ENCODE peak calls at places on chromosomes 16 and 17, in eight cellular contexts. A is tibial artery, F is K562, B is cardiac muscle cell, G is stomach, T is OCI-LY7, U is small intestine, J is H9. Q is an unnamed sample.

GRCh38 chr16:87816507-87817100 is 50.8 kb upstream of the KLHDC4 start:
- DNase-seq in T (no peak), B (no peak), G (no peak), A (no peak), F (no peak), J (no peak), U (no peak), Q (no peak)

GRCh38 chr17:64702815-64703214 is 40.7 kb upstream of the SMURF2 start:
- DNase-seq in T (no peak), J (no peak), F (no peak), U (no peak), G (no peak), B (no peak), A (no peak), Q (no peak)

GRCh38 chr17:59372138-59372751 is 40.8 kb downstream of the YPEL2 start:
- DNase-seq in A (peak; percentile 84), U (peak; percentile 45), B (peak; percentile 58), J (no peak), G (peak; percentile 53), F (no peak), T (peak; percentile 71), Q (peak; percentile 50)

GRCh38 chr16:4468972-4469371 is 5.5 kb downstream of the NMRAL1 start:
- DNase-seq in G (no peak), U (no peak), F (no peak), B (no peak), A (no peak), T (no peak), J (no peak), Q (no peak)

GRCh38 chr17:82090549-82091263 is 7.3 kb downstream of the FASN start:
- DNase-seq in U (no peak), T (no peak), J (no peak), A (no peak), G (no peak), B (no peak), F (no peak), Q (no peak)

GRCh38 chr16:72349719-72350118 is 177.8 kb upstream of the PMFBP1 start:
- DNase-seq in B (no peak), T (no peak), G (no peak), F (no peak), U (no peak), A (no peak), J (no peak), Q (no peak)

GRCh38 chr17:80283116-80283852 is 22.6 kb downstream of the RNF213 start:
- DNase-seq in U (no peak), F (no peak), G (no peak), B (no peak), J (no peak), A (no peak), T (peak; percentile 20), Q (no peak)

GRCh38 chr16:48318630-48319029 is 66.6 kb downstream of the SIAH1 start:
- DNase-seq in A (no peak), B (no peak), F (no peak), T (peak; percentile 58), G (no peak), J (peak; percentile 81), U (peak; percentile 17), Q (no peak)

GRCh38 chr16:85943702-85944101 is 44.7 kb downstream of the IRF8 start:
- DNase-seq in J (no peak), F (no peak), B (no peak), T (no peak), U (no peak), G (no peak), A (no peak), Q (no peak)

GRCh38 chr17:41895617-41896016 is 23.1 kb downstream of the ACLY start:
- DNase-seq in T (no peak), U (no peak), F (no peak), J (no peak), A (no peak), B (no peak), G (no peak), Q (no peak)

GRCh38 chr16:89115216-89115949 is 21.7 kb downstream of the ACSF3 start:
- DNase-seq in F (peak; percentile 59), A (peak; percentile 83), U (peak; percentile 60), T (peak; percentile 91), G (peak; percentile 75), B (no peak), J (no peak), Q (no peak)

GRCh38 chr17:36652716-36653115 is 51.3 kb downstream of the MRM1 start:
- DNase-seq in B (no peak), A (no peak), T (no peak), J (no peak), G (no peak), F (no peak), U (peak; percentile 64), Q (peak; percentile 26)

GRCh38 chr17:72446525-72447250 is 325.9 kb downstream of the SOX9 start:
- DNase-seq in U (peak; percentile 87), A (no peak), F (no peak), G (no peak), T (no peak), B (no peak), J (no peak), Q (peak; percentile 59)
- H3K27ac ChIP-seq in U (peak overlapping the region; percentile 63), A (no peak overlapping the region), F (no peak overlapping the region), G (peak overlapping the region; percentile 67), T (no peak overlapping the region), B (no peak overlapping the region), J (no peak overlapping the region), Q (peak overlapping the region; percentile 99)

GRCh38 chr17:28763137-28763799 is 19.5 kb downstream of the TRAF4 start:
- DNase-seq in U (no peak), J (no peak), B (no peak), A (peak; percentile 5), G (no peak), T (no peak), F (no peak), Q (no peak)

GRCh38 chr17:28760987-28761562 is 17.3 kb downstream of the TRAF4 start:
- DNase-seq in G (peak; percentile 87), A (peak; percentile 72), U (peak; percentile 48), B (no peak), J (peak; percentile 94), T (no peak), F (no peak), Q (no peak)

GRCh38 chr17:28760561-28760960 is 16.8 kb downstream of the TRAF4 start:
- DNase-seq in F (no peak), B (no peak), G (no peak), J (peak; percentile 41), A (peak; percentile 31), T (no peak), U (no peak), Q (no peak)

GRCh38 chr17:28765038-28765437 is 21.2 kb downstream of the TRAF4 start:
- DNase-seq in T (no peak), U (no peak), J (no peak), G (peak; percentile 8), A (peak; percentile 12), B (no peak), F (no peak), Q (no peak)

GRCh38 chr17:28763804-28764266 is 20.0 kb downstream of the TRAF4 start:
- DNase-seq in U (peak; percentile 66), A (peak; percentile 81), B (peak; percentile 75), T (peak; percentile 84), J (peak; percentile 66), F (peak; percentile 79), G (peak; percentile 85), Q (peak; percentile 88)
- H3K27ac ChIP-seq in U (no peak overlapping the region), A (no peak overlapping the region), B (no peak overlapping the region), T (no peak overlapping the region), J (no peak overlapping the region), F (no peak overlapping the region), G (no peak overlapping the region), Q (no peak overlapping the region)

DNA sequence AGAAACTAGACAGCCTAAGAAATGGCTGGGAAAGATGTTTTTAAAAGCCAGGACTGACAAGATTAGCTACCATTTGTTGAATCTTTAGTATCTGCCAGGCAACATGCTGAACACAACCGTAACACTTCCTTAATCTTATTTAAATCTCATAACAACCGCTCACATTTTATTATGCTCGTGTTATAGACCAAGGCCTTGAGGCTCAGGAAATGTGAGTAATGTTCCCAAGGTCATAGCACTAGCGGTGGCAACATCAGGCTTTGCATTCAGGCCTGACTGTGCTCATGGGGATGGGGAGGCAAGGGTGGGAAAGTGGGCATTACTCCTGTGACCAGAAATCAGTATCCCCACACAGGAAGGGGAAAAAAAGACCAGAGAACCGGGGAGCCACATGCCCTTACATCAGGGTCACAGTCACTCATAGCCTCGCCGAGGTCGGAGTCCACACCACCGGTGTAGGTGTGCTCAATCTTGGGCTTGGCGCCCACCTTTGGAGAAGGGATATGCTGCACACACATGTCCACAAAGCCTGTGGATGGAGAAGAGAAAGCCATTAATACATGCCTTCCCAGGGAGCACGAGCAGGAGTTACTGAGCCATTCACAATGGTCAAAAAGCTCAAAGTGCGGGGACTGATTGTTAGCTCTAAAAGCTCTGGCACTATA is 15.7 kb downstream of the HIGD1B start:
- DNase-seq in U (peak; percentile 30), T (no peak), A (no peak), G (no peak), J (no peak), F (no peak), B (no peak), Q (no peak)
- H3K27ac ChIP-seq in U (no peak overlapping the region), T (no peak overlapping the region), A (no peak overlapping the region), G (no peak overlapping the region), J (no peak overlapping the region), F (no peak overlapping the region), B (no peak overlapping the region), Q (no peak overlapping the region)

GRCh38 chr17:8806206-8807069 is 7.3 kb upstream of the MFSD6L start:
- DNase-seq in B (no peak), G (no peak), J (peak; percentile 20), A (no peak), T (no peak), U (no peak), F (no peak), Q (no peak)
- H3K27ac ChIP-seq in B (no peak overlapping the region), G (no peak overlapping the region), J (no peak overlapping the region), A (no peak overlapping the region), T (peak overlapping the region; percentile 23), U (no peak overlapping the region), F (no peak overlapping the region), Q (no peak overlapping the region)

GRCh38 chr17:56599093-56599492 is 5.6 kb downstream of the NOG start:
- DNase-seq in J (no peak), B (no peak), G (no peak), A (no peak), T (no peak), U (no peak), F (no peak), Q (no peak)
- H3K27ac ChIP-seq in J (no peak overlapping the region), B (no peak overlapping the region), G (no peak overlapping the region), A (no peak overlapping the region), T (no peak overlapping the region), U (no peak overlapping the region), F (no peak overlapping the region), Q (no peak overlapping the region)